ENCODE peak calls at places on chromosomes 6 and 20, in five cellular contexts. One of them, this sample, is unnamed.

GRCh38 chr6:29763491-29764289 is 40.5 kb downstream of the HLA-F start:
- DNase-seq in mesendoderm: no peak
- DNase-seq in mammary epithelial cell: peak
- DNase-seq in kidney: no peak
- DNase-seq in substantia nigra: no peak
- DNase-seq in this sample: peak

GRCh38 chr20:44364780-44365179 is 9.3 kb downstream of the HNF4A start:
- DNase-seq in mesendoderm: no peak
- DNase-seq in mammary epithelial cell: no peak
- DNase-seq in kidney: no peak
- DNase-seq in substantia nigra: no peak
- DNase-seq in this sample: no peak

GRCh38 chr6:110319843-110320242 is 38.3 kb downstream of the METTL24 start:
- DNase-seq in mesendoderm: no peak
- DNase-seq in mammary epithelial cell: no peak
- DNase-seq in kidney: no peak
- DNase-seq in substantia nigra: no peak
- DNase-seq in this sample: no peak

GRCh38 chr6:106122306-106122940 is 36.3 kb downstream of the PRDM1 start:
- DNase-seq in mesendoderm: no peak
- DNase-seq in mammary epithelial cell: no peak
- DNase-seq in kidney: no peak
- DNase-seq in substantia nigra: no peak
- DNase-seq in this sample: no peak

GRCh38 chr20:41309817-41310216 is 7.7 kb downstream of the ZHX3 start:
- DNase-seq in mesendoderm: no peak
- DNase-seq in mammary epithelial cell: peak
- DNase-seq in kidney: no peak
- DNase-seq in substantia nigra: no peak
- DNase-seq in this sample: no peak

GRCh38 chr6:127182501-127182900 is 64.0 kb downstream of the RSPO3 start:
- DNase-seq in mesendoderm: no peak
- DNase-seq in mammary epithelial cell: no peak
- DNase-seq in kidney: no peak
- DNase-seq in substantia nigra: no peak
- DNase-seq in this sample: no peak

GRCh38 chr6:154166140-154166539 is 127.1 kb downstream of the OPRM1 start:
- DNase-seq in mesendoderm: peak
- DNase-seq in mammary epithelial cell: no peak
- DNase-seq in kidney: no peak
- DNase-seq in substantia nigra: no peak
- DNase-seq in this sample: peak

GRCh38 chr20:57440678-57441509 is 49.7 kb downstream of the RBM38 start:
- DNase-seq in mesendoderm: peak
- DNase-seq in mammary epithelial cell: no peak
- DNase-seq in kidney: peak
- DNase-seq in substantia nigra: peak
- DNase-seq in this sample: no peak

GRCh38 chr6:146915671-146916127 is 288.5 kb upstream of the STXBP5 start:
- DNase-seq in mesendoderm: no peak
- DNase-seq in mammary epithelial cell: peak
- DNase-seq in kidney: no peak
- DNase-seq in substantia nigra: no peak
- DNase-seq in this sample: peak

GRCh38 chr20:24151621-24152020 is 163.0 kb upstream of the GGTLC1 start:
- DNase-seq in mesendoderm: no peak
- DNase-seq in mammary epithelial cell: no peak
- DNase-seq in kidney: no peak
- DNase-seq in substantia nigra: no peak
- DNase-seq in this sample: no peak

DNA sequence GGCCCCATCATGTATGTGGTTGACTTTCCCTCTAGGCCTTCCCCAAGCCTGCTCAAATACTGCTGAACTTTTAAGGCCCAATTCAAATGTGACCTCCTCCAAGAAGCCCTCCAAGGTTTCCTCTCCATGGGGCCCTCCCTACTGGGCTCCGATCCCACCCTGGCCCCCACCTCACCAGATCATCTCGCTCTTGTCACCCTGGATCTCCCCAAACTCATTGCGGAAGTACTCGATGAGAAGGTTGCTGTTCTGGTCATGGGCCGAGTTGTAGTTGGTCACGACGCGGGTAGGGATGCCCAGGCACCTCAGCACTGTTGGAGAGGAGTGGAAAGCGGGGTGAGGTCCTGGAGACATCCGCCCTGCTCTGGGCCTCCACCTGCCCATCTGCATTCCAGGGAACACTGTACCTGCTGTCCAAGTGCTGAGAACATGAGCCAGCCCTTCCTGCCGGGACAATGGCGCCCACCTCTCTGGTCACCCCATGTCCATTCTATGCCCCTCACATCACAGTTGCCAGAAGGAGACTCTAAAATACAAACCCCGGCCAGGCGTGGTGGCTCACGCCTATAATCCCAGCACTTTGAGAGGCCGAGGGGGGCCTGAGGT is 23.1 kb downstream of the TGM2 start:
- DNase-seq in mesendoderm: no peak
- DNase-seq in mammary epithelial cell: no peak
- DNase-seq in kidney: peak
- DNase-seq in substantia nigra: no peak
- DNase-seq in this sample: no peak
- H3K27ac ChIP-seq in mesendoderm: no peak
- H3K27ac ChIP-seq in mammary epithelial cell: no peak
- H3K27ac ChIP-seq in kidney: no peak
- H3K27ac ChIP-seq in substantia nigra: no peak
- H3K27ac ChIP-seq in this sample: no peak

GRCh38 chr20:20733943-20734342 is 21.5 kb upstream of the RALGAPA2 start:
- DNase-seq in mesendoderm: no peak
- DNase-seq in mammary epithelial cell: no peak
- DNase-seq in kidney: no peak
- DNase-seq in substantia nigra: no peak
- DNase-seq in this sample: no peak
- H3K27ac ChIP-seq in mesendoderm: no peak
- H3K27ac ChIP-seq in mammary epithelial cell: no peak
- H3K27ac ChIP-seq in kidney: no peak
- H3K27ac ChIP-seq in substantia nigra: no peak
- H3K27ac ChIP-seq in this sample: no peak

GRCh38 chr20:47262008-47262364 is 94.5 kb downstream of the ZMYND8 start:
- DNase-seq in mesendoderm: no peak
- DNase-seq in mammary epithelial cell: no peak
- DNase-seq in kidney: no peak
- DNase-seq in substantia nigra: no peak
- DNase-seq in this sample: no peak
- H3K27ac ChIP-seq in mesendoderm: no peak
- H3K27ac ChIP-seq in mammary epithelial cell: no peak
- H3K27ac ChIP-seq in kidney: no peak
- H3K27ac ChIP-seq in substantia nigra: no peak
- H3K27ac ChIP-seq in this sample: no peak

DNA sequence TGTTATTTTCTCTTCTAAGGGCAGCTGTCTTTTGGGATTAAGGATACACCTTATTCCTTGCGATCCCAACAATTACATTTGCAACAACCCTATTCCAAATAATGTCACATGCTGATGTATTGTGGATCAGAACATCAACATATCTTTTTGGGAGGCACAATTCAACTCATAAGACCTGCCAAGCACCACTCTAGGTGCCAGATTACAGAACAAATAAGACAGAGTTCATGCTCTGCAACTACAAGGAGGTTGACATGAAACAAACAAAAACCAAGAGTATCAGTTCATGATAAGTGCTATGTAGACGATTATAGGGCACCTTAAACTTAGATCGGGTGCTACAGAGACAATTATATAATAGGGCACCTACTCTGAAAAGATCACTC is 203.2 kb upstream of the SGK1 start:
- DNase-seq in mesendoderm: no peak
- DNase-seq in mammary epithelial cell: no peak
- DNase-seq in kidney: no peak
- DNase-seq in substantia nigra: no peak
- DNase-seq in this sample: no peak
- H3K27ac ChIP-seq in mesendoderm: no peak
- H3K27ac ChIP-seq in mammary epithelial cell: peak
- H3K27ac ChIP-seq in kidney: no peak
- H3K27ac ChIP-seq in substantia nigra: peak
- H3K27ac ChIP-seq in this sample: peak

GRCh38 chr6:14709066-14709670 is 536.7 kb upstream of the JARID2 start:
- DNase-seq in mesendoderm: no peak
- DNase-seq in mammary epithelial cell: peak
- DNase-seq in kidney: no peak
- DNase-seq in substantia nigra: no peak
- DNase-seq in this sample: no peak
- H3K27ac ChIP-seq in mesendoderm: no peak
- H3K27ac ChIP-seq in mammary epithelial cell: no peak
- H3K27ac ChIP-seq in kidney: no peak
- H3K27ac ChIP-seq in substantia nigra: no peak
- H3K27ac ChIP-seq in this sample: no peak

This sample was measured in foreskin keratinocyte.